ENCODE peak calls at places on chromosomes 6 and 20, in six cellular contexts. P is IMR-90, N is mesenchymal stem cell, A is neuronal stem cell, I is H1, F is mesendoderm. U is an unnamed sample.
A peak's percentile ranks its signal among the peaks of the same experiment; 100 is the strongest.

GRCh38 chr20:19889011-19889953 is 127.9 kb upstream of the NAA20 start:
- DNase-seq in A (no peak), I (no peak), P (peak; percentile 76), F (no peak), N (peak; percentile 79), U (no peak)

GRCh38 chr6:17012421-17013225 is 89.2 kb upstream of the STMND1 start:
- DNase-seq in F (peak; percentile 90), A (no peak), P (peak; percentile 65), I (no peak), N (peak; percentile 81), U (peak; percentile 72)

GRCh38 chr20:32970973-32971300 is 33.3 kb downstream of the SUN5 start:
- DNase-seq in I (peak; percentile 43), N (no peak), A (no peak), F (no peak), P (no peak), U (peak; percentile 21)

GRCh38 chr20:62329389-62330377 is 26.9 kb downstream of the ADRM1 start:
- DNase-seq in N (no peak), F (no peak), P (no peak), A (no peak), I (no peak), U (no peak)

GRCh38 chr6:157223021-157223430 is 100.3 kb downstream of the TMEM242 start:
- DNase-seq in F (no peak), I (no peak), A (no peak), P (no peak), N (no peak), U (no peak)

GRCh38 chr6:147322299-147323162 is 118.3 kb downstream of the STXBP5 start:
- DNase-seq in P (peak; percentile 73), N (peak; percentile 13), I (no peak), F (no peak), A (no peak), U (no peak)

GRCh38 chr20:43459022-43459942 is 1.6 kb downstream of the SRSF6 start:
- DNase-seq in P (peak; percentile 20), F (peak; percentile 40), I (no peak), N (peak; percentile 28), A (peak; percentile 14), U (no peak)

GRCh38 chr20:19807901-19808300 is 49.8 kb downstream of the RIN2 start:
- DNase-seq in A (no peak), I (no peak), N (no peak), F (no peak), P (peak; percentile 52), U (no peak)

GRCh38 chr6:138569554-138569953 is 70.3 kb upstream of the NHSL1 start:
- DNase-seq in F (no peak), A (no peak), N (no peak), I (no peak), P (no peak), U (no peak)

GRCh38 chr20:46638367-46639274 is 12.6 kb downstream of the SLC13A3 start:
- DNase-seq in F (peak; percentile 69), A (no peak), I (peak; percentile 49), P (no peak), N (no peak), U (peak; percentile 58)

GRCh38 chr6:28895131-28895812 is 28.5 kb downstream of the TRIM27 start:
- DNase-seq in P (peak; percentile 95), A (peak; percentile 95), I (peak; percentile 87), N (peak; percentile 98), F (peak; percentile 99), U (peak; percentile 96)

GRCh38 chr6:159701413-159701999 is 8.5 kb upstream of the SOD2 start:
- DNase-seq in P (peak; percentile 97), N (peak; percentile 96), F (no peak), I (no peak), A (no peak), U (no peak)

GRCh38 chr6:160103825-160104100 is 17.9 kb upstream of the SLC22A1 start:
- DNase-seq in N (no peak), A (no peak), I (no peak), P (no peak), F (no peak), U (no peak)

GRCh38 chr6:72580281-72580940 is 41.5 kb upstream of the KCNQ5 start:
- DNase-seq in A (no peak), P (peak; percentile 88), I (no peak), N (peak; percentile 79), F (peak; percentile 77), U (peak; percentile 33)

GRCh38 chr6:144185133-144185836 is 35.0 kb downstream of the STX11 start:
- DNase-seq in I (no peak), P (no peak), N (no peak), F (no peak), A (no peak), U (no peak)

GRCh38 chr6:73204252-73204651 is 21.0 kb downstream of the KHDC1L start:
- DNase-seq in N (no peak), A (no peak), F (no peak), I (no peak), P (no peak), U (no peak)

GRCh38 chr20:20303320-20303719 is 64.6 kb upstream of the INSM1 start:
- DNase-seq in F (no peak), P (no peak), I (no peak), A (no peak), N (no peak), U (no peak)

GRCh38 chr20:19019734-19020364 is 192.6 kb upstream of the SLC24A3 start:
- DNase-seq in N (no peak), A (no peak), I (peak; percentile 26), P (no peak), F (no peak), U (no peak)

GRCh38 chr6:144268821-144269220 is 16.3 kb upstream of the UTRN start:
- DNase-seq in N (no peak), A (no peak), F (no peak), I (no peak), P (no peak), U (no peak)

GRCh38 chr20:22387452-22387851 is 196.9 kb downstream of the FOXA2 start:
- DNase-seq in I (no peak), A (no peak), F (no peak), N (no peak), P (no peak), U (no peak)

GRCh38 chr6:24719125-24719931 is at the start of gene C6orf62:
- DNase-seq in N (peak; percentile 64), I (no peak), F (peak; percentile 47), A (peak; percentile 6), P (peak; percentile 30), U (no peak)

GRCh38 chr20:36605309-36606170 is at the start of gene RAB5IF:
- DNase-seq in A (peak; percentile 99), F (peak; percentile 99), P (peak; percentile 98), N (peak; percentile 98), I (peak; percentile 100), U (peak; percentile 99)

GRCh38 chr20:36607586-36608387 is 2.2 kb downstream of the RAB5IF start:
- DNase-seq in A (no peak), N (no peak), F (no peak), P (no peak), I (no peak), U (no peak)

GRCh38 chr20:36604952-36605308 is 649 bp upstream of the RAB5IF start:
- DNase-seq in A (no peak), P (no peak), N (no peak), I (no peak), F (no peak), U (no peak)

GRCh38 chr20:36601546-36601945 is 4.0 kb upstream of the RAB5IF start:
- DNase-seq in I (no peak), F (no peak), P (no peak), N (no peak), A (no peak), U (no peak)

GRCh38 chr20:36606171-36607116 is 865 bp downstream of the RAB5IF start:
- DNase-seq in A (no peak), I (no peak), P (peak; percentile 21), N (peak; percentile 58), F (peak; percentile 75), U (no peak)
- H4K8ac ChIP-seq in A (no peak overlapping the region), I (peak overlapping the region; percentile 59), P (peak overlapping the region; percentile 59), N (peak overlapping the region; percentile 85), F (no peak overlapping the region), U (no peak overlapping the region)

GRCh38 chr6:15498640-15499039 is 164.2 kb downstream of the DTNBP1 start:
- DNase-seq in F (no peak), A (no peak), I (no peak), N (no peak), P (no peak), U (no peak)

GRCh38 chr6:15499591-15499990 is 163.2 kb downstream of the DTNBP1 start:
- DNase-seq in A (no peak), I (no peak), N (no peak), P (no peak), F (no peak), U (no peak)

GRCh38 chr6:15500901-15501805 is 161.7 kb downstream of the DTNBP1 start:
- DNase-seq in I (no peak), P (no peak), F (no peak), A (no peak), N (no peak), U (no peak)

GRCh38 chr6:15499125-15499524 is 163.7 kb downstream of the DTNBP1 start:
- DNase-seq in F (no peak), N (no peak), I (no peak), P (no peak), A (no peak), U (no peak)

GRCh38 chr6:15500078-15500740 is 162.6 kb downstream of the DTNBP1 start:
- DNase-seq in A (no peak), P (no peak), I (no peak), N (no peak), F (no peak), U (no peak)
- H3K4me2 ChIP-seq in A (no peak overlapping the region), P (no peak overlapping the region), I (no peak overlapping the region), N (no peak overlapping the region), F (no peak overlapping the region), U (no peak overlapping the region)

DNA sequence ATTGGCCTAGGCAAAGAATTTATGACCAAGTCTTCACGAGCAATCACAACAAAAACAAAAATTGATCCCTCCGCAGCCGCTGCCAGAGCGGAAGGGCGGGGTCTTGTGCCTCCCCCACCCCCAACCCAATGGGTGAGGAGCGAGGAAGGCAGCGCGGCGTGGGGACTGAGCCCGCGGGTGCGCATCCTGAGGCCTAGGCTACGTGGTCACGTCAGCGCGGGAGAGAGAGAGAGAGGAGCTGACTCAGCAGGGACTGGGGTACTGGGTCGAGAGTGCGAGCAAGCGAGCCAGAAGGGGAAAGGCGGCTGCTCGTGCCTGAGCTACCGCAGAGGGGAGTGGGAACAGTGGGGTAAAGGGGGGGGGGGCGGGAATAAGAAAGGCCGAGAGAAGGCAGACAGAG is 90.1 kb upstream of the FERMT1 start:
- DNase-seq in N (no peak), A (no peak), F (no peak), P (no peak), I (no peak), U (peak; percentile 30)
- H2BK15ac ChIP-seq in N (no peak overlapping the region), A (no peak overlapping the region), F (no peak overlapping the region), P (no peak overlapping the region), I (no peak overlapping the region), U (no peak overlapping the region)

GRCh38 chr6:145734486-145735355 is 599 bp downstream of the EPM2A start:
- DNase-seq in A (peak; percentile 87), I (peak; percentile 88), F (peak; percentile 96), P (peak; percentile 85), N (peak; percentile 90), U (peak; percentile 93)
- H4K8ac ChIP-seq in A (no peak overlapping the region), I (peak overlapping the region; percentile 98), F (no peak overlapping the region), P (peak overlapping the region; percentile 67), N (peak overlapping the region; percentile 77), U (no peak overlapping the region)

DNA sequence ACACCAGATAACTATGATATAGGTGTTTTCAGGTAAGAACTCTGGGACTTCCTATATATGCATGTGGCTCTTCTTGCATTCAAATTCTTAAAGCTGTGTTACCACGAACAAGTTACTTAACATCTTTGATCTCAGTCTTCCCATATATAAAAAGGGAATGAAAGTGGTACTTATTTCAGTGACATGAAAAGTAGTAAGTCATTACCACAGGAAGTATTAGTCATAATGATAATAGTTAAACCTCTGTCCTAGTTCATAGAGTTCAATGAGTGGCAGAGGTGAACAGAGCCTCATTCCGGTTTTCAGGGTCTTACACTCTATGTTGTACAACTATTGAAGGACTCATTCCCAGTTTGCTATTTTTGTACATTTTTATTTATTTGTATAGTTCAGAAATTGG is 237.0 kb downstream of the NKAIN2 start:
- DNase-seq in A (no peak), N (no peak), P (no peak), F (no peak), I (no peak), U (no peak)
- H3K4me2 ChIP-seq in A (no peak overlapping the region), N (no peak overlapping the region), P (no peak overlapping the region), F (no peak overlapping the region), I (no peak overlapping the region), U (no peak overlapping the region)